ENCODE peak calls at places on chromosomes 4 and X, in seven cellular contexts. One of them, this sample, is unnamed.

GRCh38 chr4:102223461-102223860 is 121.8 kb downstream of the SLC39A8 start:
- DNase-seq in transverse colon: no peak
- DNase-seq in tibial artery: no peak
- DNase-seq in cardiac fibroblast: no peak
- DNase-seq in H9: no peak
- DNase-seq in HL-60: no peak
- DNase-seq in neural crest cell: no peak
- DNase-seq in this sample: no peak

GRCh38 chr4:176277162-176277904 is 8.3 kb upstream of the ASB5 start:
- DNase-seq in HL-60: no peak
- DNase-seq in tibial artery: peak
- DNase-seq in neural crest cell: peak
- DNase-seq in transverse colon: peak
- DNase-seq in cardiac fibroblast: peak
- DNase-seq in H9: peak
- DNase-seq in this sample: no peak

GRCh38 chrX:149504226-149504914 is 736 bp downstream of the IDS start:
- DNase-seq in cardiac fibroblast: no peak
- DNase-seq in H9: peak
- DNase-seq in HL-60: no peak
- DNase-seq in tibial artery: peak
- DNase-seq in neural crest cell: no peak
- DNase-seq in transverse colon: peak
- DNase-seq in this sample: peak

GRCh38 chr4:89837385-89837995 is 529 bp upstream of the SNCA start:
- DNase-seq in tibial artery: no peak
- DNase-seq in H9: peak
- DNase-seq in transverse colon: no peak
- DNase-seq in neural crest cell: peak
- DNase-seq in HL-60: no peak
- DNase-seq in cardiac fibroblast: peak
- DNase-seq in this sample: peak

GRCh38 chr4:164718817-164719216 is 35.1 kb upstream of the SMIM31 start:
- DNase-seq in HL-60: no peak
- DNase-seq in H9: no peak
- DNase-seq in neural crest cell: no peak
- DNase-seq in transverse colon: no peak
- DNase-seq in cardiac fibroblast: no peak
- DNase-seq in tibial artery: no peak
- DNase-seq in this sample: no peak

GRCh38 chrX:150212672-150213480 is 150.2 kb upstream of the MAMLD1 start:
- DNase-seq in transverse colon: no peak
- DNase-seq in HL-60: no peak
- DNase-seq in tibial artery: no peak
- DNase-seq in H9: no peak
- DNase-seq in neural crest cell: no peak
- DNase-seq in cardiac fibroblast: peak
- DNase-seq in this sample: no peak

GRCh38 chr4:74395633-74396032 is 30.7 kb downstream of the EREG start:
- DNase-seq in H9: no peak
- DNase-seq in cardiac fibroblast: peak
- DNase-seq in transverse colon: no peak
- DNase-seq in neural crest cell: no peak
- DNase-seq in tibial artery: no peak
- DNase-seq in HL-60: no peak
- DNase-seq in this sample: no peak

GRCh38 chr4:165991325-165992180 is 118.5 kb downstream of the TLL1 start:
- DNase-seq in H9: no peak
- DNase-seq in HL-60: no peak
- DNase-seq in transverse colon: no peak
- DNase-seq in neural crest cell: no peak
- DNase-seq in tibial artery: no peak
- DNase-seq in cardiac fibroblast: peak
- DNase-seq in this sample: no peak

DNA sequence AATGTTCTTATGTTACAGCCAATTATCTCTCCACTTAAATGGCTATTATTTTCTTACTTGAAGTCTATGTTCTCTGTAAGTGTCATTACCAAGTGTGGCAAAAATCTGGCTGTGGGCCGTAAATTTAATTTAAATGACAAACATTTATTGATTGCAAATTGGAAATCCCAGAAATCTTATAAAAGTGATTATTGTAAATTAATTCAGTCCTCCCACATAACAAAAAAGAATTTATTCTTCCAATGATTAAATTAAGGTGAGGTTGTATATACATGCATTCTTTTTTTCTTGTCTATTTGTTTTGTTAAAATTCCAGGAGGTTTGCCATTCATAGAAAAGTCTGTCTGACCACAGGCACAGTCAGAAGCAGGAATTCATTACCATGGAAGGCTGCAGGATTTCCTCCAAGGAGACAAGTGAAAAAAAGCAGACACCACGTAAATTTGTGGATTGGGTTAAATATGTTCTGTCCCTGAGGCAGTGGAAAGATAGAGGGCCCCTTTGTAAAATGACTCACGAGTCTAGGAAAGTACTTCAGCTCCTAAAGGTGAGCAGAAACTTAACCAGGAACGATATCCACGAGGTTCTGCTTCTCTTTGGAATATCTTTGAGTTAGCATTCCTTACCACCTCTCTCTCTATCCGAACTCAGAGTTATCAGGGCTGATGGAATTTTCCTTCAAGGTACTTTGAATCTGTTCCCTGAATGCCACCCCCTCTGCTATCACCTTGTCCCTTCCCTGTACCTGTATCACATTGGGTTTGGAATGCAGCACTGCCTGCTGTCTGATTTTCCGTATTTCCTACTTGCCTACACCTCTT is 10.7 kb downstream of the PPARGC1A start:
- DNase-seq in neural crest cell: no peak
- DNase-seq in HL-60: no peak
- DNase-seq in H9: no peak
- DNase-seq in tibial artery: no peak
- DNase-seq in cardiac fibroblast: peak
- DNase-seq in transverse colon: no peak
- DNase-seq in this sample: no peak
- TF ChIP-seq CTCF in neural crest cell: no peak
- TF ChIP-seq CTCF in HL-60: no peak
- TF ChIP-seq CTCF in H9: no peak
- TF ChIP-seq CTCF in tibial artery: no peak
- TF ChIP-seq CTCF in cardiac fibroblast: no peak
- TF ChIP-seq CTCF in transverse colon: no peak
- TF ChIP-seq CTCF in this sample: no peak

GRCh38 chr4:2803624-2804448 is 11.0 kb downstream of the SH3BP2 start:
- DNase-seq in HL-60: peak
- DNase-seq in cardiac fibroblast: no peak
- DNase-seq in tibial artery: peak
- DNase-seq in neural crest cell: no peak
- DNase-seq in H9: no peak
- DNase-seq in transverse colon: peak
- DNase-seq in this sample: no peak
- TF ChIP-seq CTCF in HL-60: no peak
- TF ChIP-seq CTCF in cardiac fibroblast: no peak
- TF ChIP-seq CTCF in tibial artery: no peak
- TF ChIP-seq CTCF in neural crest cell: no peak
- TF ChIP-seq CTCF in H9: no peak
- TF ChIP-seq CTCF in transverse colon: no peak
- TF ChIP-seq CTCF in this sample: no peak

GRCh38 chr4:117700111-117700892 is 334.0 kb upstream of the NDST3 start:
- DNase-seq in tibial artery: no peak
- DNase-seq in transverse colon: no peak
- DNase-seq in neural crest cell: no peak
- DNase-seq in HL-60: no peak
- DNase-seq in H9: no peak
- DNase-seq in cardiac fibroblast: no peak
- DNase-seq in this sample: no peak
- TF ChIP-seq CTCF in tibial artery: no peak
- TF ChIP-seq CTCF in transverse colon: no peak
- TF ChIP-seq CTCF in neural crest cell: peak
- TF ChIP-seq CTCF in HL-60: no peak
- TF ChIP-seq CTCF in H9: peak
- TF ChIP-seq CTCF in cardiac fibroblast: no peak
- TF ChIP-seq CTCF in this sample: no peak

DNA sequence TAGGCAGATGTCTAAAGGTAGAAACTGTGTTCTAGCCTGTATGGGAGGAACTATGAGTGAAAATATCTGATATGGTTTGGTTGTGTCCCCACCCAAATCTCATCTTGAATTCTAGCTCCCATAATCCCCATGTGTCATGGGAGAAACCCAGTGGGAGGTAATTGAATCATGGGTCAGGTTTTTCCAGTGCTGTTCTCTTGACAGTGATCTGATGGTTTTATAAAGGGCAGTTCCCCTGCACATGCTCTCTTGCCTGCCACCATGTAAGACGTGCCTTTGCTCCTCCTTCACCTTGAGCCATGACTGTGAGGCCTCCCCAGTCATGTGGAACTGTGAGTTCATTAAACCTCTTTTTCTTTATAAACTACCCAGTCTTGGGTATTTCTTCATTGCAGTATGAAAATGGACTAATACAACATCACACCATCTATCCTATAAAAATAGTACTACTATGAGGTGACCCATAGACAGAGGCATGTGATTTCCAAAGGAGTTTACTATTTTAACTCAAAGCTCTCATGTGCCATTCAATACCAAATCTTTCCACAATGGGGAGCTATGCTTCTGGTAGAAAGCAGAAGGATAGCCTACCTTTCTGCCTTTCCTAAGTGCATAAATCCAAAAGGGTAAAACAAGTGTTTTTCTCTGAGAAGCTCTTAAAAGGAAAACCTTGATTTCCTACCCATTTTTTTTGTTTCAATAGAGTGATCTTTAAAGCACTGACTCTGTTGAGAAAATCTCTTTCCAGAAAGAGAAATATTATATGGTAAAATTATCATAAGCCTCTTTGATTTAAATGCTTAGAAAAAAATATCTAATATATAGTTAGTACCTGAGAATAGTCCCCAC is 38.8 kb downstream of the SEC31A start:
- DNase-seq in neural crest cell: no peak
- DNase-seq in H9: no peak
- DNase-seq in HL-60: no peak
- DNase-seq in transverse colon: no peak
- DNase-seq in tibial artery: no peak
- DNase-seq in cardiac fibroblast: peak
- DNase-seq in this sample: no peak
- TF ChIP-seq CTCF in neural crest cell: peak
- TF ChIP-seq CTCF in H9: peak
- TF ChIP-seq CTCF in HL-60: peak
- TF ChIP-seq CTCF in transverse colon: no peak
- TF ChIP-seq CTCF in tibial artery: peak
- TF ChIP-seq CTCF in cardiac fibroblast: peak
- TF ChIP-seq CTCF in this sample: no peak

DNA sequence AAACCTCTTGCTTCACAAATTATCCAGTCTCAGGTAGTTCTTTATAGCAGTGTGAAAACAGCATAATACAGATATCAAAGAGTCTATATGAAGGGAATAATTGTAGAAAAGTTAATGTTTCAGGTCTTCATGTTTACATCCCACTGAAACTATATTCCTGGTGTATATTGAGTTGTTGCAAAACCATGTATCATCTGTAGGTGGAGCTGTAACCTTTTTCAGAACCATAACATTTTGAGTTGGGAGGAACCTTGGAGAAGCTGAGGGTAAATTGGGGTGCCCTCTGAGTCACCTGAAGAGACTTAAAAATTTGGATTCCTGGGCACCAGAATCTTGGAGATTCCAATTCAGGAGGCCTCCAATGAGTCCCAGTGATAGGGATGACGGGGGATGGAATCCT is 51.9 kb upstream of the TAPT1 start:
- DNase-seq in HL-60: no peak
- DNase-seq in transverse colon: no peak
- DNase-seq in H9: no peak
- DNase-seq in tibial artery: no peak
- DNase-seq in neural crest cell: no peak
- DNase-seq in cardiac fibroblast: no peak
- DNase-seq in this sample: no peak
- TF ChIP-seq CTCF in HL-60: no peak
- TF ChIP-seq CTCF in transverse colon: no peak
- TF ChIP-seq CTCF in H9: peak
- TF ChIP-seq CTCF in tibial artery: no peak
- TF ChIP-seq CTCF in neural crest cell: peak
- TF ChIP-seq CTCF in cardiac fibroblast: peak
- TF ChIP-seq CTCF in this sample: no peak

GRCh38 chr4:84166486-84166885 is 332.6 kb downstream of the NKX6-1 start:
- DNase-seq in HL-60: no peak
- DNase-seq in transverse colon: no peak
- DNase-seq in H9: no peak
- DNase-seq in cardiac fibroblast: no peak
- DNase-seq in tibial artery: no peak
- DNase-seq in neural crest cell: no peak
- DNase-seq in this sample: no peak

GRCh38 chr4:84167089-84167488 is 332.0 kb downstream of the NKX6-1 start:
- DNase-seq in HL-60: no peak
- DNase-seq in neural crest cell: no peak
- DNase-seq in tibial artery: no peak
- DNase-seq in cardiac fibroblast: no peak
- DNase-seq in transverse colon: no peak
- DNase-seq in H9: no peak
- DNase-seq in this sample: no peak

GRCh38 chr4:84171871-84172270 is 327.2 kb downstream of the NKX6-1 start:
- DNase-seq in cardiac fibroblast: no peak
- DNase-seq in HL-60: peak
- DNase-seq in neural crest cell: no peak
- DNase-seq in tibial artery: no peak
- DNase-seq in transverse colon: no peak
- DNase-seq in H9: no peak
- DNase-seq in this sample: no peak

DNA sequence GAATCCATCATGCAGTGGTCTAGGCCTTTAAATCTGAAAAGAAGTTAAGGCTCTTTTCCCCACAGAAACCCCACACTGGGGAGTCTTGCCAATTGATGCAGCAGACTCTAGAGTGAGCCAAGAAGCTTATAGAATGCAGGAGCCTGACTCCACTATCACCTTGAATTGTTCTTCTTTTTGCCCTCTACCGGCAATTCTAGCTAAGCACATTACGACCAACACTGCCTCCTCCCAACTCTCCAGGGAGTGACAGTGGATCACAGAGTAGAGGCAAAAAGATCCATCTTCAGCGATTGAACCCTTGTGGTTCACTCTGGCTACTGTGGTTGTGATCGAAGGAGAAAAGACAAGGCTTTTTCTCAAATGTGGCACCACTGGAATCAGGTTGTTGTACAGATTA is 331.5 kb downstream of the NKX6-1 start:
- DNase-seq in HL-60: no peak
- DNase-seq in neural crest cell: no peak
- DNase-seq in tibial artery: no peak
- DNase-seq in cardiac fibroblast: no peak
- DNase-seq in H9: peak
- DNase-seq in transverse colon: no peak
- DNase-seq in this sample: no peak
- TF ChIP-seq CTCF in HL-60: no peak
- TF ChIP-seq CTCF in neural crest cell: peak
- TF ChIP-seq CTCF in tibial artery: no peak
- TF ChIP-seq CTCF in cardiac fibroblast: no peak
- TF ChIP-seq CTCF in H9: peak
- TF ChIP-seq CTCF in transverse colon: no peak
- TF ChIP-seq CTCF in this sample: no peak

GRCh38 chrX:28177202-28177601 is 196.0 kb upstream of the DCAF8L1 start:
- DNase-seq in neural crest cell: no peak
- DNase-seq in transverse colon: peak
- DNase-seq in cardiac fibroblast: no peak
- DNase-seq in tibial artery: no peak
- DNase-seq in HL-60: no peak
- DNase-seq in H9: peak
- DNase-seq in this sample: no peak
- TF ChIP-seq CTCF in neural crest cell: peak
- TF ChIP-seq CTCF in transverse colon: no peak
- TF ChIP-seq CTCF in cardiac fibroblast: peak
- TF ChIP-seq CTCF in tibial artery: no peak
- TF ChIP-seq CTCF in HL-60: no peak
- TF ChIP-seq CTCF in H9: peak
- TF ChIP-seq CTCF in this sample: no peak

This sample was measured in activated B cell treated with CpG ODN at 0.5 μM for 24 hours.